ENCODE peak calls at places on chromosomes 11 and 22, in five cellular contexts. S is bronchial epithelial cell, Z is psoas muscle, D is IMR-90, H is upper lobe of left lung. Q is an unnamed sample.
A peak's percentile ranks its signal among the peaks of the same experiment; 100 is the strongest.

GRCh38 chr22:30591191-30591587 is 521 bp downstream of the PES1 start:
- DNase-seq in D (peak; percentile 56), S (peak; percentile 29), Z (no peak), H (no peak), Q (no peak)

GRCh38 chr11:66849501-66850234 is 6.4 kb downstream of the RCE1 start:
- DNase-seq in S (no peak), H (no peak), Z (no peak), D (no peak), Q (no peak)

GRCh38 chr11:12723410-12724297 is 49.4 kb downstream of the TEAD1 start:
- DNase-seq in S (peak; percentile 97), H (peak; percentile 45), D (peak; percentile 45), Z (no peak), Q (no peak)

GRCh38 chr11:128422576-128423370 is 164.6 kb downstream of the ETS1 start:
- DNase-seq in D (no peak), Z (peak; percentile 33), H (peak; percentile 28), S (no peak), Q (peak; percentile 63)

GRCh38 chr11:63682045-63682915 is 980 bp downstream of the RTN3 start:
- DNase-seq in H (no peak), Z (no peak), D (no peak), S (no peak), Q (peak; percentile 50)

GRCh38 chr22:25161017-25161915 is 38.4 kb upstream of the CRYBB3 start:
- DNase-seq in H (no peak), Z (no peak), S (no peak), D (no peak), Q (no peak)

GRCh38 chr11:14184548-14184947 is 174.4 kb downstream of the RRAS2 start:
- DNase-seq in H (no peak), D (no peak), Z (no peak), S (no peak), Q (no peak)

GRCh38 chr11:35494966-35495365 is 30.4 kb downstream of the PAMR1 start:
- DNase-seq in Z (no peak), D (no peak), S (no peak), H (no peak), Q (no peak)

GRCh38 chr11:123161386-123161785 is 33.7 kb downstream of the CLMP start:
- DNase-seq in D (no peak), Z (no peak), H (no peak), S (no peak), Q (no peak)

GRCh38 chr22:26170795-26171194 is 1.5 kb downstream of the SEZ6L start:
- DNase-seq in S (no peak), H (no peak), Z (peak; percentile 17), D (no peak), Q (peak; percentile 17)

GRCh38 chr22:45420539-45420938 is 7.0 kb downstream of the RIBC2 start:
- DNase-seq in S (no peak), D (no peak), H (no peak), Z (no peak), Q (no peak)

GRCh38 chr11:95926714-95927113 is 2.8 kb upstream of the MTMR2 start:
- DNase-seq in Z (no peak), H (no peak), D (no peak), S (no peak), Q (no peak)

GRCh38 chr11:95923730-95924413 is at the start of gene MTMR2:
- DNase-seq in H (peak; percentile 77), Z (peak; percentile 74), S (peak; percentile 30), D (peak; percentile 70), Q (peak; percentile 67)

GRCh38 chr11:95924414-95924760 is 480 bp upstream of the MTMR2 start:
- DNase-seq in D (peak; percentile 48), Z (no peak), S (peak; percentile 22), H (no peak), Q (no peak)

GRCh38 chr11:95923441-95923729 is 522 bp downstream of the MTMR2 start:
- DNase-seq in Z (no peak), S (no peak), D (no peak), H (no peak), Q (no peak)

DNA sequence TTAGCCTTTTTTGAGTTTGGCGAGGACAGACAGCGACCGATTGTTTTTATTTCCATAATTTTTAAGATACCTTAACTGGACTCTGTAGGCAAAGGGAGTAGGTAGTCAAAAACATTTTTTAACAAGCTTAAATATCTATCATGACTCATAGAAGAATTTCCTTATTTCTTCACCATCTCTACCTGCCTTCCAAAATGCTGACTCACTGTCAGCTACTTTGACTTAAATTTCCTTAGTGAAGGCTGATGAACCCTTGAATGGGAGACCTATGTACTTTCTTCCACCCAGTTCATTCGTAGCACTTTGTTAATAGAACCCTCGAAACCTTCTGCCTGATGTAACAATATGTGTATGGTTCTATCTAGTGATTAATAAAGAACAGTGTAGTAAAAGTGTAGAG is 1.1 kb upstream of the MTMR2 start:
- DNase-seq in H (no peak), D (peak; percentile 34), S (peak; percentile 89), Z (no peak), Q (no peak)
- H3K4me3 ChIP-seq in H (peak overlapping the region; percentile 60), D (peak overlapping the region; percentile 26), S (peak overlapping the region; percentile 79), Z (peak overlapping the region; percentile 77), Q (no peak overlapping the region)

GRCh38 chr22:49958462-49958921 is 2.1 kb upstream of the PIM3 start:
- DNase-seq in Z (peak; percentile 13), D (no peak), S (no peak), H (peak; percentile 26), Q (no peak)
- H3K27me3 ChIP-seq in Z (no peaks in the 10 kb centered on the region), D (no peaks in the 10 kb centered on the region), S (no peaks in the 10 kb centered on the region), H (no peaks in the 10 kb centered on the region), Q (no peaks in the 10 kb centered on the region)

DNA sequence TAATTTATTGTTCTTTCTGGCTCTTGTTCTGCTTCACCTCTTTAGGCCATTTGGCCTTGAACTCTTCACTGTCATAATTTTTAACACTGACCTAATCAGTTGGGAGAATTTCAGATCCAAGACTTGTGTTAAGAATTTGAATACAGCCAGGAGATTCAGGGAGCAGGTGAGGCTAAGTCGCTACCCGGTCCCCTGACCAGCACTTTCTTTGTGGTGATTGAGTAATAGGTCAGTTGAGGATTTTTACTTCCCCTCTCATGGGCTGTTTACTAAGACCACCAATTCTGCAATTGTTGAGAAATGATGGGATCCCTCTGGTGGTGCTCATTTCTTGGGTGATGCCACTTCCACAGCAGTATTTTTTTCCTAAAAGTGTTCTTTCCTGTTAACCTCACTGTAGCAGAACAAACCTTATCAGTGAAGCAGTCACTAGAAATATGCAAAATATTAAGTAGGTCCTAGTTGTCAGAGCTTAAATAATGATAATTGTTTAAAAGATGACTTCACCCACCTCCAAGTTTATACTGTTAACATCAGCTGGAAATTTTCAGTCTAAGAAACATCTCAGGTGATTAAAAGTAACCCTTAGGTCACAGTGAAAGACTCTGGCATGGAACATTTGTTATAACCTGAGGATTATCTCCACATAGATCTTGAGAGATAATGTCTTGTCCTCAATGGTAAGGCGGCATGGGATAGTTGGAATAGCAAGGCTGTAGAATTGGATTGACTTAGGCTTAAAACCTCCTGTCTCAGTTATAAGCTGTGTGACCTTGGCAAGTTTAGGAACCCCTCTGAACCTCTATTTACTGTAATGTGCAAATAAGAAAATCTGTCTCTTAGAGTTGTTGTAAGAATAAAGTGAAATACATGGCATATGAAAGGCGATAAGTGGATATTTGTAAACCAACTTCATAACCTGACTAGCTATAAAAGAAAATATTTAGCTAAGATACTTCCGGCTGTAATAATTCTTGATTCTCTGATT is 41.3 kb downstream of the POLD3 start:
- DNase-seq in H (no peak), D (no peak), Z (no peak), S (no peak), Q (no peak)
- TF ChIP-seq CTCF in H (no peak), D (no peak), Z (no peak), S (no peak), Q (no peak)

GRCh38 chr11:79535606-79536005 is 94.8 kb upstream of the TENM4 start:
- DNase-seq in H (no peak), D (no peak), Z (no peak), S (no peak), Q (no peak)

GRCh38 chr11:79544324-79544723 is 103.5 kb upstream of the TENM4 start:
- DNase-seq in S (no peak), H (no peak), D (no peak), Z (no peak), Q (no peak)

GRCh38 chr11:79543101-79543500 is 102.3 kb upstream of the TENM4 start:
- DNase-seq in H (no peak), Z (no peak), D (no peak), S (no peak), Q (no peak)

GRCh38 chr11:79536155-79536917 is 95.5 kb upstream of the TENM4 start:
- DNase-seq in D (no peak), H (no peak), Z (no peak), S (peak; percentile 55), Q (no peak)

GRCh38 chr11:79538775-79539174 is 97.9 kb upstream of the TENM4 start:
- DNase-seq in S (peak; percentile 76), D (no peak), Z (no peak), H (no peak), Q (no peak)
- H3K4me3 ChIP-seq in S (no peak overlapping the region), D (no peak overlapping the region), Z (no peak overlapping the region), H (no peak overlapping the region), Q (no peak overlapping the region)

DNA sequence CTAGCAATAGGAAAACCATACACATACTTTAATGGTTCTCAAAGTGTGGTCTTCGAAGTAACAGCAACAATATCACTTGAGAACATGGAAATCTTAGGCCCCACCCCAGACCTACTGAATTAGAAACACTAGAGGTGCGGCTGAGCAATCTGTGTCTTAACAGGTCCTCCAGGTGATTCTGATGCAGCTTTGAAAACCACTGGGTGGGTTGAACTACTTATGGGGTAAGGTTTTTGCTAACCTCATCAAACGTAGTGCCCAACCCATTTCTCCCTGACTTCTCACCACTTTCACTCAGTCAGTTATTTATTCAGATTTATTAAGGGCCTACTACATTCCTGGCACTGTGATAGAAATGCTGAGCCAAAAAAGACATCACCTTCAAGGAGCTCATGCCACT is 3.7 kb downstream of the MPZL2 start:
- DNase-seq in Z (no peak), S (no peak), H (no peak), D (no peak), Q (no peak)
- H3K27me3 ChIP-seq in Z (peaks cover 52% of the 10 kb centered on the region), S (no peaks in the 10 kb centered on the region), H (no peaks in the 10 kb centered on the region), D (peaks cover 21% of the 10 kb centered on the region), Q (no peaks in the 10 kb centered on the region)

DNA sequence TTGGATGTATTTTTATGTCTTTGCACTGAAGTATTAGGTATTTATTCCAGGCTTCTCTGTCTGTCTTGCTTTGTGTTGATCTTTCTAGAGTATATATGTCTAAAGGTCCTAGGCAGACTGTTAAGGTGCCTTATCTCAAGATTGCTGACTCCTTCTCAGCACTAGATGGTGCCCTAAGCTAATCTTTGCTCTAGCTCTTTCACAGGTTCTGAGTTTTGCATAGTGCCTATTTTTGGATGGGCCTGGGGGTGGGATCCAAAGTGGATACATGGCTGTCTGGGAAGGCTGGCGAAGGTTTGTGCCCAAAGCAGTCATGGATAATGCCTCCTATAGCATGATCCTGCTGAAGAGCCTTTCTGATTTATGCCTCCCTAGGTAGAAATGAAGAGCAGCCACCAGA is 154.9 kb downstream of the TRPC6 start:
- DNase-seq in Z (no peak), S (peak; percentile 52), H (no peak), D (peak; percentile 54), Q (peak; percentile 15)
- TF ChIP-seq CTCF in Z (no peak), S (peak; percentile 66), H (no peak), D (peak; percentile 63), Q (peak; percentile 19)

Q was measured in body of pancreas.